ENCODE peak calls at places on chromosomes 4 and X, in six cellular contexts. E is AG10803, U is H9, T is coronary artery, J is hepatocyte, G is epithelial cell of esophagus. K is an unnamed sample.

GRCh38 chr4:181958435-181958834 is 284.8 kb upstream of the TENM3 start:
- DNase-seq in E (peak; percentile 81), U (no peak), T (no peak), J (no peak), G (no peak), K (no peak)

GRCh38 chr4:72500214-72500613 is 68.8 kb downstream of the ADAMTS3 start:
- DNase-seq in E (no peak), U (no peak), T (no peak), J (no peak), G (no peak), K (no peak)

GRCh38 chr4:28225005-28225404 is 1364.4 kb downstream of the STIM2 start:
- DNase-seq in E (peak; percentile 57), U (peak; percentile 57), T (no peak), J (peak; percentile 64), G (peak; percentile 82), K (no peak)

GRCh38 chr4:72468904-72469502 is 100.0 kb downstream of the ADAMTS3 start:
- DNase-seq in E (peak; percentile 37), U (no peak), T (no peak), J (peak; percentile 60), G (peak; percentile 57), K (no peak)

GRCh38 chr4:4693258-4693657 is 151.4 kb upstream of the STX18 start:
- DNase-seq in E (peak; percentile 45), U (no peak), T (no peak), J (no peak), G (peak; percentile 16), K (no peak)

GRCh38 chrX:70022608-70023007 is 27.1 kb downstream of the AWAT2 start:
- DNase-seq in E (no peak), U (no peak), T (no peak), J (no peak), G (no peak), K (no peak)

GRCh38 chrX:71540801-71541545 is 8.1 kb downstream of the OGT start:
- DNase-seq in E (no peak), U (no peak), T (no peak), J (no peak), G (peak; percentile 36), K (no peak)

GRCh38 chr4:83071116-83071515 is 36.1 kb downstream of the COPS4 start:
- DNase-seq in E (peak; percentile 2), U (no peak), T (no peak), J (no peak), G (peak; percentile 16), K (no peak)

GRCh38 chr4:41160856-41161255 is 53.5 kb downstream of the APBB2 start:
- DNase-seq in E (peak; percentile 51), U (no peak), T (no peak), J (no peak), G (peak; percentile 43), K (no peak)

GRCh38 chrX:78024349-78025108 is 55.1 kb upstream of the PGAM4 start:
- DNase-seq in E (no peak), U (peak; percentile 37), T (no peak), J (peak; percentile 10), G (peak; percentile 28), K (no peak)

GRCh38 chr4:148574502-148574901 is 132.3 kb upstream of the NR3C2 start:
- DNase-seq in E (peak; percentile 60), U (no peak), T (no peak), J (peak; percentile 24), G (peak; percentile 10), K (no peak)

GRCh38 chr4:85807247-85807915 is 332.4 kb downstream of the ARHGAP24 start:
- DNase-seq in E (peak; percentile 88), U (no peak), T (peak; percentile 83), J (no peak), G (no peak), K (peak; percentile 86)

GRCh38 chrX:143781103-143781502 is 60.6 kb upstream of the SPANXN2 start:
- DNase-seq in E (peak; percentile 32), U (peak; percentile 54), T (no peak), J (peak; percentile 5), G (peak; percentile 55), K (no peak)

GRCh38 chrX:153968754-153969124 is 2.9 kb downstream of the HCFC1 start:
- DNase-seq in E (no peak), U (no peak), T (no peak), J (no peak), G (peak; percentile 13), K (no peak)

GRCh38 chr4:182578402-182578801 is 335.2 kb downstream of the TENM3 start:
- DNase-seq in E (peak; percentile 76), U (no peak), T (no peak), J (peak; percentile 70), G (peak; percentile 90), K (no peak)

GRCh38 chrX:133660356-133660755 is 245.1 kb upstream of the GPC4 start:
- DNase-seq in E (peak; percentile 71), U (no peak), T (no peak), J (no peak), G (peak; percentile 58), K (no peak)

GRCh38 chr4:173450281-173450680 is 51.4 kb upstream of the SCRG1 start:
- DNase-seq in E (no peak), U (no peak), T (no peak), J (no peak), G (peak; percentile 5), K (no peak)

GRCh38 chr4:1997712-1998111 is 11.1 kb downstream of the NELFA start:
- DNase-seq in E (no peak), U (no peak), T (peak; percentile 21), J (no peak), G (no peak), K (no peak)

GRCh38 chr4:183936047-183936446 is 30.9 kb downstream of the STOX2 start:
- DNase-seq in E (no peak), U (no peak), T (no peak), J (no peak), G (no peak), K (no peak)

GRCh38 chr4:3344596-3344995 is 51.8 kb downstream of the RGS12 start:
- DNase-seq in E (no peak), U (no peak), T (no peak), J (no peak), G (no peak), K (peak; percentile 68)

GRCh38 chr4:173752610-173753009 is 222.6 kb upstream of the HAND2 start:
- DNase-seq in E (peak; percentile 11), U (peak; percentile 85), T (no peak), J (no peak), G (peak; percentile 17), K (no peak)

GRCh38 chr4:22719218-22719617 is 26.5 kb downstream of the GBA3 start:
- DNase-seq in E (no peak), U (no peak), T (no peak), J (no peak), G (no peak), K (no peak)

GRCh38 chr4:2634014-2634413 is 97.6 kb downstream of the FAM193A start:
- DNase-seq in E (no peak), U (no peak), T (no peak), J (no peak), G (no peak), K (no peak)

GRCh38 chrX:39739585-39739984 is 358.2 kb downstream of the BCOR start:
- DNase-seq in E (no peak), U (no peak), T (no peak), J (no peak), G (no peak), K (no peak)

GRCh38 chrX:16771483-16772398 is 14.5 kb upstream of the TXLNG start:
- DNase-seq in E (peak; percentile 1), U (peak; percentile 83), T (no peak), J (peak; percentile 78), G (peak; percentile 60), K (no peak)

GRCh38 chr4:108885211-108885610 is 122.4 kb upstream of the ETNPPL start:
- DNase-seq in E (peak; percentile 40), U (no peak), T (no peak), J (no peak), G (no peak), K (no peak)

GRCh38 chr4:145936142-145937020 is 2.2 kb downstream of the ZNF827 start:
- DNase-seq in E (peak; percentile 65), U (peak; percentile 74), T (peak; percentile 81), J (peak; percentile 90), G (peak; percentile 59), K (peak; percentile 85)
- TF ChIP-seq CTCF in E (peak; percentile 34), U (peak; percentile 31), T (no peak), J (peak; percentile 21), G (peak; percentile 36), K (peak; percentile 46)

GRCh38 chrX:87338510-87338909 is 179.1 kb upstream of the KLHL4 start:
- DNase-seq in E (no peak), U (no peak), T (no peak), J (peak; percentile 34), G (peak; percentile 28), K (no peak)
- TF ChIP-seq CTCF in E (no peak), U (peak; percentile 73), T (no peak), J (peak; percentile 56), G (peak; percentile 11), K (peak; percentile 62)

DNA sequence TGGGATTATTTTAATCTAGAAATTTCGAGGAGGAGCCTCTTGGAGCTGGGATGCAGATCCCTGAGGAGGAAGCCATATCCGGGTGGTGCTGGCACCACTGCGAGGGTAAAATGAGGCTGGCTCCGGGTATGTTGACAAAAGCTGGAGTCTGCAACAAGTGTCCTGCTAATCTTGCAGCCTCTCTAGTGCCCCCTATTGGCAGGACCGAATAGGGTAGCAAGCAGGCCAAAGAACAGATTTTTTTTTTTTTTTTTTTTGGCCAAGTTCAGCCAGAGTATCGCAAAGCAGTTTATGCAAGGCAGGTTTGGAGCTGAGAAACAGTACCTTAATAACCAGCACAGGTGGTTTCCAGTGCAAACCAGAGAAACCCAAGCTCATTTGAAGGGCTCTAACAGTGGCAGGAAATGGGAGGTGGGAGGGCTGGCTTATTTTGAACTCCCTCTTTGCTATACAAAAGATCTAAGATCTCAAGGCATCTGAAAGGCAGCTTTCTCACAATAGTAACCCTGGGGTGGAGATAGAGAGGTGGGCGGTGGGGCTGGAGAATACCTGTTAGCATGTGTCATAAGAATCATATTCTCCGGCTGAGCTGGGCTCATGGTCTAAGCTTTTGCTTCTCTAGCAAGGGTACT is 38.2 kb upstream of the OCIAD2 start:
- DNase-seq in E (no peak), U (peak; percentile 71), T (no peak), J (no peak), G (peak; percentile 80), K (no peak)
- TF ChIP-seq CTCF in E (peak; percentile 31), U (peak; percentile 81), T (no peak), J (peak; percentile 15), G (peak; percentile 64), K (peak; percentile 22)

GRCh38 chrX:119417842-119418241 is 18.7 kb downstream of the SLC25A43 start:
- DNase-seq in E (no peak), U (no peak), T (no peak), J (peak; percentile 21), G (no peak), K (no peak)
- TF ChIP-seq CTCF in E (peak; percentile 22), U (no peak), T (no peak), J (peak; percentile 28), G (peak; percentile 23), K (peak; percentile 28)

DNA sequence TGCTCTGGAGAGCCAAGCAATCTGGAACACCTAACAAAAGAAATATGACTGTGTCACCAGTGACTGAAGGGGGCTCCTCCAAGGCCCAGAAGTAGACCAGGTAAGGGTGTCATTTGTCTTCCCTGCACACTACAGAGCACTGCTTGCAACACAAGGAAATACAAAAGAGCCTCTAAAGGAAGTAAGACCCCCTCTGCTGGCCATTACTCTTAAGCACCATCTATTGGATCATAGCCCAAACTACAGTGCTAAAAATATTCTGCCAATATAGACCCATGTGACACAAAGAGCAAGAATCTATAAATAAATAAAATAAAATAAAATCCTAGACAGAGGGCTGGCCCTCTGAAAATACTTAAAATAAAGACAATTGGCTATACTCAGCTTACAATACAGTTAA is 528.7 kb downstream of the TMA16 start:
- DNase-seq in E (no peak), U (no peak), T (no peak), J (no peak), G (no peak), K (no peak)
- TF ChIP-seq CTCF in E (no peak), U (peak; percentile 64), T (no peak), J (no peak), G (no peak), K (no peak)

K was measured in osteocyte.